ENCODE peak calls at places on chromosomes 7 and 10, in nine cellular contexts. One of them, this sample, is unnamed.

GRCh38 chr10:15344876-15345285 is 26.2 kb downstream of the FAM171A1 start:
- DNase-seq in T-helper 17 cell: no peak
- DNase-seq in AG08396: no peak
- DNase-seq in NCI-H1417: peak
- DNase-seq in NCI-H446: no peak
- DNase-seq in body of pancreas: peak
- DNase-seq in SW480: peak
- DNase-seq in activated T-helper 1 cell treated with anti-CD3 and anti-CD28 coated beads, Interleukin-2, amount 50 U/mL, for 16 hours: no peak
- DNase-seq in NCI-H460: peak
- DNase-seq in this sample: peak

GRCh38 chr10:89207801-89208551 is 859 bp upstream of the CH25H start:
- DNase-seq in T-helper 17 cell: no peak
- DNase-seq in AG08396: peak
- DNase-seq in NCI-H1417: peak
- DNase-seq in NCI-H446: no peak
- DNase-seq in body of pancreas: peak
- DNase-seq in SW480: no peak
- DNase-seq in activated T-helper 1 cell treated with anti-CD3 and anti-CD28 coated beads, Interleukin-2, amount 50 U/mL, for 16 hours: no peak
- DNase-seq in NCI-H460: peak
- DNase-seq in this sample: peak

GRCh38 chr7:151827620-151828019 is 49.3 kb downstream of the PRKAG2 start:
- DNase-seq in T-helper 17 cell: no peak
- DNase-seq in AG08396: no peak
- DNase-seq in NCI-H1417: no peak
- DNase-seq in NCI-H446: no peak
- DNase-seq in body of pancreas: no peak
- DNase-seq in SW480: no peak
- DNase-seq in activated T-helper 1 cell treated with anti-CD3 and anti-CD28 coated beads, Interleukin-2, amount 50 U/mL, for 16 hours: no peak
- DNase-seq in NCI-H460: no peak
- DNase-seq in this sample: no peak

GRCh38 chr7:117119192-117119924 is 166.1 kb downstream of the ST7 start:
- DNase-seq in T-helper 17 cell: peak
- DNase-seq in AG08396: peak
- DNase-seq in NCI-H1417: peak
- DNase-seq in NCI-H446: peak
- DNase-seq in body of pancreas: peak
- DNase-seq in SW480: peak
- DNase-seq in activated T-helper 1 cell treated with anti-CD3 and anti-CD28 coated beads, Interleukin-2, amount 50 U/mL, for 16 hours: peak
- DNase-seq in NCI-H460: peak
- DNase-seq in this sample: peak

GRCh38 chr10:98481418-98481945 is 34.7 kb upstream of the HPS1 start:
- DNase-seq in T-helper 17 cell: no peak
- DNase-seq in AG08396: no peak
- DNase-seq in NCI-H1417: peak
- DNase-seq in NCI-H446: no peak
- DNase-seq in body of pancreas: no peak
- DNase-seq in SW480: peak
- DNase-seq in activated T-helper 1 cell treated with anti-CD3 and anti-CD28 coated beads, Interleukin-2, amount 50 U/mL, for 16 hours: no peak
- DNase-seq in NCI-H460: no peak
- DNase-seq in this sample: no peak

GRCh38 chr10:4266387-4267083 is 481.5 kb upstream of the KLF6 start:
- DNase-seq in T-helper 17 cell: no peak
- DNase-seq in AG08396: no peak
- DNase-seq in NCI-H1417: no peak
- DNase-seq in NCI-H446: no peak
- DNase-seq in body of pancreas: no peak
- DNase-seq in SW480: no peak
- DNase-seq in activated T-helper 1 cell treated with anti-CD3 and anti-CD28 coated beads, Interleukin-2, amount 50 U/mL, for 16 hours: no peak
- DNase-seq in NCI-H460: no peak
- DNase-seq in this sample: peak

GRCh38 chr7:112112822-112113255 is 93.4 kb downstream of the DOCK4 start:
- DNase-seq in T-helper 17 cell: no peak
- DNase-seq in AG08396: peak
- DNase-seq in NCI-H1417: no peak
- DNase-seq in NCI-H446: no peak
- DNase-seq in body of pancreas: peak
- DNase-seq in SW480: no peak
- DNase-seq in activated T-helper 1 cell treated with anti-CD3 and anti-CD28 coated beads, Interleukin-2, amount 50 U/mL, for 16 hours: no peak
- DNase-seq in NCI-H460: no peak
- DNase-seq in this sample: peak

GRCh38 chr7:94395141-94396041 is 696 bp downstream of the COL1A2 start:
- DNase-seq in T-helper 17 cell: no peak
- DNase-seq in AG08396: peak
- DNase-seq in NCI-H1417: peak
- DNase-seq in NCI-H446: peak
- DNase-seq in body of pancreas: peak
- DNase-seq in SW480: peak
- DNase-seq in activated T-helper 1 cell treated with anti-CD3 and anti-CD28 coated beads, Interleukin-2, amount 50 U/mL, for 16 hours: no peak
- DNase-seq in NCI-H460: peak
- DNase-seq in this sample: peak

GRCh38 chr10:20990604-20991003 is 93.5 kb upstream of the NEBL start:
- DNase-seq in T-helper 17 cell: no peak
- DNase-seq in AG08396: peak
- DNase-seq in NCI-H1417: peak
- DNase-seq in NCI-H446: no peak
- DNase-seq in body of pancreas: no peak
- DNase-seq in SW480: no peak
- DNase-seq in activated T-helper 1 cell treated with anti-CD3 and anti-CD28 coated beads, Interleukin-2, amount 50 U/mL, for 16 hours: no peak
- DNase-seq in NCI-H460: no peak
- DNase-seq in this sample: peak

GRCh38 chr7:150875791-150876190 is 23.5 kb downstream of the AOC1 start:
- DNase-seq in T-helper 17 cell: no peak
- DNase-seq in AG08396: no peak
- DNase-seq in NCI-H1417: peak
- DNase-seq in NCI-H446: no peak
- DNase-seq in body of pancreas: no peak
- DNase-seq in SW480: peak
- DNase-seq in activated T-helper 1 cell treated with anti-CD3 and anti-CD28 coated beads, Interleukin-2, amount 50 U/mL, for 16 hours: no peak
- DNase-seq in NCI-H460: no peak
- DNase-seq in this sample: no peak

GRCh38 chr10:102744374-102745051 is 765 bp downstream of the WBP1L start:
- DNase-seq in T-helper 17 cell: no peak
- DNase-seq in AG08396: no peak
- DNase-seq in NCI-H1417: peak
- DNase-seq in NCI-H446: no peak
- DNase-seq in body of pancreas: peak
- DNase-seq in SW480: peak
- DNase-seq in activated T-helper 1 cell treated with anti-CD3 and anti-CD28 coated beads, Interleukin-2, amount 50 U/mL, for 16 hours: no peak
- DNase-seq in NCI-H460: no peak
- DNase-seq in this sample: peak

GRCh38 chr7:101124376-101125056 is 2.4 kb upstream of the SERPINE1 start:
- DNase-seq in T-helper 17 cell: no peak
- DNase-seq in AG08396: peak
- DNase-seq in NCI-H1417: peak
- DNase-seq in NCI-H446: no peak
- DNase-seq in body of pancreas: no peak
- DNase-seq in SW480: peak
- DNase-seq in activated T-helper 1 cell treated with anti-CD3 and anti-CD28 coated beads, Interleukin-2, amount 50 U/mL, for 16 hours: no peak
- DNase-seq in NCI-H460: peak
- DNase-seq in this sample: peak

GRCh38 chr7:28666144-28666543 is 253.8 kb downstream of the CREB5 start:
- DNase-seq in T-helper 17 cell: no peak
- DNase-seq in AG08396: no peak
- DNase-seq in NCI-H1417: no peak
- DNase-seq in NCI-H446: no peak
- DNase-seq in body of pancreas: no peak
- DNase-seq in SW480: no peak
- DNase-seq in activated T-helper 1 cell treated with anti-CD3 and anti-CD28 coated beads, Interleukin-2, amount 50 U/mL, for 16 hours: no peak
- DNase-seq in NCI-H460: no peak
- DNase-seq in this sample: no peak

GRCh38 chr7:113652501-113652900 is 266.3 kb downstream of the PPP1R3A start:
- DNase-seq in T-helper 17 cell: no peak
- DNase-seq in AG08396: no peak
- DNase-seq in NCI-H1417: no peak
- DNase-seq in NCI-H446: no peak
- DNase-seq in body of pancreas: no peak
- DNase-seq in SW480: no peak
- DNase-seq in activated T-helper 1 cell treated with anti-CD3 and anti-CD28 coated beads, Interleukin-2, amount 50 U/mL, for 16 hours: no peak
- DNase-seq in NCI-H460: no peak
- DNase-seq in this sample: no peak

GRCh38 chr7:84073476-84073875 is 121.1 kb downstream of the SEMA3A start:
- DNase-seq in T-helper 17 cell: no peak
- DNase-seq in AG08396: no peak
- DNase-seq in NCI-H1417: peak
- DNase-seq in NCI-H446: peak
- DNase-seq in body of pancreas: no peak
- DNase-seq in SW480: no peak
- DNase-seq in activated T-helper 1 cell treated with anti-CD3 and anti-CD28 coated beads, Interleukin-2, amount 50 U/mL, for 16 hours: no peak
- DNase-seq in NCI-H460: no peak
- DNase-seq in this sample: peak

GRCh38 chr7:15626041-15626440 is 60.4 kb downstream of the MEOX2 start:
- DNase-seq in T-helper 17 cell: no peak
- DNase-seq in AG08396: no peak
- DNase-seq in NCI-H1417: no peak
- DNase-seq in NCI-H446: no peak
- DNase-seq in body of pancreas: no peak
- DNase-seq in SW480: no peak
- DNase-seq in activated T-helper 1 cell treated with anti-CD3 and anti-CD28 coated beads, Interleukin-2, amount 50 U/mL, for 16 hours: no peak
- DNase-seq in NCI-H460: no peak
- DNase-seq in this sample: no peak

GRCh38 chr7:93178213-93178612 is 30.0 kb upstream of the SAMD9L start:
- DNase-seq in T-helper 17 cell: no peak
- DNase-seq in AG08396: peak
- DNase-seq in NCI-H1417: peak
- DNase-seq in NCI-H446: peak
- DNase-seq in body of pancreas: no peak
- DNase-seq in SW480: peak
- DNase-seq in activated T-helper 1 cell treated with anti-CD3 and anti-CD28 coated beads, Interleukin-2, amount 50 U/mL, for 16 hours: no peak
- DNase-seq in NCI-H460: no peak
- DNase-seq in this sample: peak

GRCh38 chr7:45721949-45722598 is 147.9 kb downstream of the ADCY1 start:
- DNase-seq in T-helper 17 cell: no peak
- DNase-seq in AG08396: peak
- DNase-seq in NCI-H1417: peak
- DNase-seq in NCI-H446: no peak
- DNase-seq in body of pancreas: no peak
- DNase-seq in SW480: no peak
- DNase-seq in activated T-helper 1 cell treated with anti-CD3 and anti-CD28 coated beads, Interleukin-2, amount 50 U/mL, for 16 hours: no peak
- DNase-seq in NCI-H460: no peak
- DNase-seq in this sample: no peak

GRCh38 chr10:126921974-126922525 is 16.8 kb downstream of the DOCK1 start:
- DNase-seq in T-helper 17 cell: no peak
- DNase-seq in AG08396: peak
- DNase-seq in NCI-H1417: no peak
- DNase-seq in NCI-H446: no peak
- DNase-seq in body of pancreas: no peak
- DNase-seq in SW480: no peak
- DNase-seq in activated T-helper 1 cell treated with anti-CD3 and anti-CD28 coated beads, Interleukin-2, amount 50 U/mL, for 16 hours: no peak
- DNase-seq in NCI-H460: no peak
- DNase-seq in this sample: peak

GRCh38 chr7:19522486-19522885 is 186.4 kb downstream of the POLR1F start:
- DNase-seq in T-helper 17 cell: no peak
- DNase-seq in AG08396: peak
- DNase-seq in NCI-H1417: no peak
- DNase-seq in NCI-H446: no peak
- DNase-seq in body of pancreas: no peak
- DNase-seq in SW480: no peak
- DNase-seq in activated T-helper 1 cell treated with anti-CD3 and anti-CD28 coated beads, Interleukin-2, amount 50 U/mL, for 16 hours: no peak
- DNase-seq in NCI-H460: no peak
- DNase-seq in this sample: no peak

GRCh38 chr7:80722596-80723141 is 84.2 kb downstream of the CD36 start:
- DNase-seq in T-helper 17 cell: no peak
- DNase-seq in AG08396: peak
- DNase-seq in NCI-H1417: no peak
- DNase-seq in NCI-H446: peak
- DNase-seq in body of pancreas: peak
- DNase-seq in SW480: no peak
- DNase-seq in activated T-helper 1 cell treated with anti-CD3 and anti-CD28 coated beads, Interleukin-2, amount 50 U/mL, for 16 hours: no peak
- DNase-seq in NCI-H460: peak
- DNase-seq in this sample: no peak

GRCh38 chr7:15920953-15921352 is 234.5 kb upstream of the MEOX2 start:
- DNase-seq in T-helper 17 cell: no peak
- DNase-seq in AG08396: no peak
- DNase-seq in NCI-H1417: no peak
- DNase-seq in NCI-H446: no peak
- DNase-seq in body of pancreas: no peak
- DNase-seq in SW480: no peak
- DNase-seq in activated T-helper 1 cell treated with anti-CD3 and anti-CD28 coated beads, Interleukin-2, amount 50 U/mL, for 16 hours: no peak
- DNase-seq in NCI-H460: no peak
- DNase-seq in this sample: peak

GRCh38 chr10:59337254-59337653 is 25.1 kb downstream of the FAM13C start:
- DNase-seq in T-helper 17 cell: no peak
- DNase-seq in AG08396: peak
- DNase-seq in NCI-H1417: no peak
- DNase-seq in NCI-H446: peak
- DNase-seq in body of pancreas: peak
- DNase-seq in SW480: no peak
- DNase-seq in activated T-helper 1 cell treated with anti-CD3 and anti-CD28 coated beads, Interleukin-2, amount 50 U/mL, for 16 hours: no peak
- DNase-seq in NCI-H460: no peak
- DNase-seq in this sample: no peak

GRCh38 chr10:126294451-126294850 is 93.8 kb downstream of the ADAM12 start:
- DNase-seq in T-helper 17 cell: no peak
- DNase-seq in AG08396: no peak
- DNase-seq in NCI-H1417: no peak
- DNase-seq in NCI-H446: no peak
- DNase-seq in body of pancreas: no peak
- DNase-seq in SW480: no peak
- DNase-seq in activated T-helper 1 cell treated with anti-CD3 and anti-CD28 coated beads, Interleukin-2, amount 50 U/mL, for 16 hours: no peak
- DNase-seq in NCI-H460: no peak
- DNase-seq in this sample: no peak